ENCODE peak calls at places on chromosome 13, in seven cellular contexts. One of them, this sample, is unnamed.

GRCh38 chr13:98509271-98510155 is 67.4 kb downstream of the STK24 start:
- DNase-seq in IMR-90: peak
- DNase-seq in neuronal stem cell: no peak
- DNase-seq in H9: no peak
- DNase-seq in trophoblast cell: peak
- DNase-seq in mesenchymal stem cell: peak
- DNase-seq in H1: no peak
- DNase-seq in this sample: peak

GRCh38 chr13:47869780-47870179 is 131.3 kb downstream of the SUCLA2 start:
- DNase-seq in IMR-90: no peak
- DNase-seq in neuronal stem cell: no peak
- DNase-seq in H9: no peak
- DNase-seq in trophoblast cell: no peak
- DNase-seq in mesenchymal stem cell: no peak
- DNase-seq in H1: no peak
- DNase-seq in this sample: no peak

GRCh38 chr13:34817246-34817645 is 124.8 kb upstream of the NBEA start:
- DNase-seq in IMR-90: no peak
- DNase-seq in neuronal stem cell: no peak
- DNase-seq in H9: no peak
- DNase-seq in trophoblast cell: peak
- DNase-seq in mesenchymal stem cell: no peak
- DNase-seq in H1: no peak
- DNase-seq in this sample: no peak

GRCh38 chr13:38687246-38688229 is 661 bp downstream of the FREM2 start:
- DNase-seq in IMR-90: no peak
- DNase-seq in neuronal stem cell: no peak
- DNase-seq in H9: peak
- DNase-seq in trophoblast cell: peak
- DNase-seq in mesenchymal stem cell: peak
- DNase-seq in H1: peak
- DNase-seq in this sample: peak

GRCh38 chr13:35684432-35684831 is 207.9 kb upstream of the MAB21L1 start:
- DNase-seq in IMR-90: no peak
- DNase-seq in neuronal stem cell: no peak
- DNase-seq in H9: no peak
- DNase-seq in trophoblast cell: no peak
- DNase-seq in mesenchymal stem cell: no peak
- DNase-seq in H1: peak
- DNase-seq in this sample: no peak

GRCh38 chr13:31818236-31818635 is 78.9 kb downstream of the RXFP2 start:
- DNase-seq in IMR-90: no peak
- DNase-seq in neuronal stem cell: no peak
- DNase-seq in H9: no peak
- DNase-seq in trophoblast cell: no peak
- DNase-seq in mesenchymal stem cell: no peak
- DNase-seq in H1: no peak
- DNase-seq in this sample: no peak

GRCh38 chr13:97944396-97945029 is 9.0 kb upstream of the IPO5 start:
- DNase-seq in IMR-90: peak
- DNase-seq in neuronal stem cell: no peak
- DNase-seq in H9: no peak
- DNase-seq in trophoblast cell: no peak
- DNase-seq in mesenchymal stem cell: peak
- DNase-seq in H1: no peak
- DNase-seq in this sample: no peak

GRCh38 chr13:41811588-41812021 is 149.3 kb downstream of the VWA8 start:
- DNase-seq in IMR-90: no peak
- DNase-seq in neuronal stem cell: no peak
- DNase-seq in H9: no peak
- DNase-seq in trophoblast cell: peak
- DNase-seq in mesenchymal stem cell: no peak
- DNase-seq in H1: no peak
- DNase-seq in this sample: no peak

GRCh38 chr13:22871248-22871647 is 309.5 kb upstream of the SGCG start:
- DNase-seq in IMR-90: no peak
- DNase-seq in neuronal stem cell: no peak
- DNase-seq in H9: no peak
- DNase-seq in trophoblast cell: no peak
- DNase-seq in mesenchymal stem cell: no peak
- DNase-seq in H1: no peak
- DNase-seq in this sample: no peak

GRCh38 chr13:42211704-42212103 is 60.2 kb upstream of the AKAP11 start:
- DNase-seq in IMR-90: peak
- DNase-seq in neuronal stem cell: no peak
- DNase-seq in H9: no peak
- DNase-seq in trophoblast cell: no peak
- DNase-seq in mesenchymal stem cell: peak
- DNase-seq in H1: no peak
- DNase-seq in this sample: no peak

GRCh38 chr13:29845440-29846056 is 4.9 kb downstream of the UBL3 start:
- DNase-seq in IMR-90: peak
- DNase-seq in neuronal stem cell: no peak
- DNase-seq in H9: no peak
- DNase-seq in trophoblast cell: peak
- DNase-seq in mesenchymal stem cell: no peak
- DNase-seq in H1: no peak
- DNase-seq in this sample: no peak

GRCh38 chr13:62767473-62767872 is 1351.8 kb upstream of the PCDH20 start:
- DNase-seq in IMR-90: no peak
- DNase-seq in neuronal stem cell: no peak
- DNase-seq in H9: no peak
- DNase-seq in trophoblast cell: no peak
- DNase-seq in mesenchymal stem cell: no peak
- DNase-seq in H1: no peak
- DNase-seq in this sample: no peak

GRCh38 chr13:30892966-30893365 is 13.1 kb upstream of the MEDAG start:
- DNase-seq in IMR-90: peak
- DNase-seq in neuronal stem cell: no peak
- DNase-seq in H9: peak
- DNase-seq in trophoblast cell: peak
- DNase-seq in mesenchymal stem cell: peak
- DNase-seq in H1: peak
- DNase-seq in this sample: peak

GRCh38 chr13:101941095-101941777 is 460.6 kb downstream of the FGF14 start:
- DNase-seq in IMR-90: peak
- DNase-seq in neuronal stem cell: no peak
- DNase-seq in H9: no peak
- DNase-seq in trophoblast cell: peak
- DNase-seq in mesenchymal stem cell: peak
- DNase-seq in H1: no peak
- DNase-seq in this sample: no peak

GRCh38 chr13:38216181-38216580 is 133.5 kb upstream of the UFM1 start:
- DNase-seq in IMR-90: no peak
- DNase-seq in neuronal stem cell: no peak
- DNase-seq in H9: no peak
- DNase-seq in trophoblast cell: no peak
- DNase-seq in mesenchymal stem cell: no peak
- DNase-seq in H1: no peak
- DNase-seq in this sample: no peak

GRCh38 chr13:110409581-110409992 is 102.5 kb downstream of the COL4A2 start:
- DNase-seq in IMR-90: peak
- DNase-seq in neuronal stem cell: no peak
- DNase-seq in H9: no peak
- DNase-seq in trophoblast cell: peak
- DNase-seq in mesenchymal stem cell: peak
- DNase-seq in H1: no peak
- DNase-seq in this sample: no peak

GRCh38 chr13:73833331-73834070 is 300.7 kb downstream of the KLF12 start:
- DNase-seq in IMR-90: peak
- DNase-seq in neuronal stem cell: no peak
- DNase-seq in H9: no peak
- DNase-seq in trophoblast cell: no peak
- DNase-seq in mesenchymal stem cell: peak
- DNase-seq in H1: no peak
- DNase-seq in this sample: no peak

GRCh38 chr13:24670927-24671326 is 9.3 kb upstream of the ATP12A start:
- DNase-seq in IMR-90: no peak
- DNase-seq in neuronal stem cell: peak
- DNase-seq in H9: peak
- DNase-seq in trophoblast cell: peak
- DNase-seq in mesenchymal stem cell: peak
- DNase-seq in H1: no peak
- DNase-seq in this sample: peak

GRCh38 chr13:105821337-105821736 is 714.1 kb downstream of the EFNB2 start:
- DNase-seq in IMR-90: no peak
- DNase-seq in neuronal stem cell: no peak
- DNase-seq in H9: no peak
- DNase-seq in trophoblast cell: no peak
- DNase-seq in mesenchymal stem cell: no peak
- DNase-seq in H1: no peak
- DNase-seq in this sample: no peak

GRCh38 chr13:72127031-72127430 is 260.0 kb upstream of the DACH1 start:
- DNase-seq in IMR-90: no peak
- DNase-seq in neuronal stem cell: no peak
- DNase-seq in H9: no peak
- DNase-seq in trophoblast cell: peak
- DNase-seq in mesenchymal stem cell: no peak
- DNase-seq in H1: no peak
- DNase-seq in this sample: peak

GRCh38 chr13:34734932-34735331 is 207.1 kb upstream of the NBEA start:
- DNase-seq in IMR-90: no peak
- DNase-seq in neuronal stem cell: no peak
- DNase-seq in H9: no peak
- DNase-seq in trophoblast cell: peak
- DNase-seq in mesenchymal stem cell: no peak
- DNase-seq in H1: no peak
- DNase-seq in this sample: no peak

GRCh38 chr13:74573654-74574053 is 439.4 kb upstream of the KLF12 start:
- DNase-seq in IMR-90: no peak
- DNase-seq in neuronal stem cell: no peak
- DNase-seq in H9: peak
- DNase-seq in trophoblast cell: no peak
- DNase-seq in mesenchymal stem cell: no peak
- DNase-seq in H1: peak
- DNase-seq in this sample: peak

GRCh38 chr13:102606537-102607309 is 9.9 kb downstream of the TPP2 start:
- DNase-seq in IMR-90: no peak
- DNase-seq in neuronal stem cell: no peak
- DNase-seq in H9: no peak
- DNase-seq in trophoblast cell: peak
- DNase-seq in mesenchymal stem cell: no peak
- DNase-seq in H1: no peak
- DNase-seq in this sample: no peak

GRCh38 chr13:101706651-101707050 is 254.2 kb downstream of the ITGBL1 start:
- DNase-seq in IMR-90: peak
- DNase-seq in neuronal stem cell: no peak
- DNase-seq in H9: no peak
- DNase-seq in trophoblast cell: peak
- DNase-seq in mesenchymal stem cell: peak
- DNase-seq in H1: no peak
- DNase-seq in this sample: peak

GRCh38 chr13:104616990-104617389 is 1550.8 kb upstream of the SLC10A2 start:
- DNase-seq in IMR-90: no peak
- DNase-seq in neuronal stem cell: no peak
- DNase-seq in H9: no peak
- DNase-seq in trophoblast cell: no peak
- DNase-seq in mesenchymal stem cell: no peak
- DNase-seq in H1: no peak
- DNase-seq in this sample: no peak

DNA sequence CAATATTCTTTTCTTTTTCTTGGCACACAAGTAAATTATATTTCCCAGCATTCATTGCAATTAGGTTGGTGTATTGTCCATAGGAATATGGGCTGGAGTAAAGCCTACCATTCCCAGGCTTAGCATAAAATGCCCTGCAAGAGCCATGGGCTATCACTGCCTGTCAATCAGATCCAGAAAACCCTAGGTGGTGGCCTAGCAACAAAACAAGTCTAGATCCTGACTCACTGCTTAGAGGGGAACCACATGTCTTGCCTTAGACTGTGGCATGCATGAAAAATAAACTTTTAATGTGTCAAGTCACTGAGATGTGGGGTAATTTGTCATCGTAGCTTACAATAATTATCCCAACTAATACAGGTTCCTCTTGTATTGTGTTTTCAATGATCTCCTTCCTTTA is 16.2 kb downstream of the SOX21 start:
- DNase-seq in IMR-90: no peak
- DNase-seq in neuronal stem cell: no peak
- DNase-seq in H9: no peak
- DNase-seq in trophoblast cell: no peak
- DNase-seq in mesenchymal stem cell: no peak
- DNase-seq in H1: no peak
- DNase-seq in this sample: no peak
- H3K18ac ChIP-seq in IMR-90: no peak
- H3K18ac ChIP-seq in neuronal stem cell: no peak
- H3K18ac ChIP-seq in H9: no peak
- H3K18ac ChIP-seq in trophoblast cell: no peak
- H3K18ac ChIP-seq in mesenchymal stem cell: no peak
- H3K18ac ChIP-seq in H1: no peak
- H3K18ac ChIP-seq in this sample: no peak

GRCh38 chr13:21060827-21061076 is 634 bp downstream of the LATS2 start:
- DNase-seq in IMR-90: no peak
- DNase-seq in neuronal stem cell: no peak
- DNase-seq in H9: no peak
- DNase-seq in trophoblast cell: no peak
- DNase-seq in mesenchymal stem cell: no peak
- DNase-seq in H1: no peak
- DNase-seq in this sample: no peak
- H3K9ac ChIP-seq in IMR-90: peak
- H3K9ac ChIP-seq in neuronal stem cell: peak
- H3K9ac ChIP-seq in H9: peak
- H3K9ac ChIP-seq in trophoblast cell: peak
- H3K9ac ChIP-seq in mesenchymal stem cell: peak
- H3K9ac ChIP-seq in H1: peak
- H3K9ac ChIP-seq in this sample: peak

DNA sequence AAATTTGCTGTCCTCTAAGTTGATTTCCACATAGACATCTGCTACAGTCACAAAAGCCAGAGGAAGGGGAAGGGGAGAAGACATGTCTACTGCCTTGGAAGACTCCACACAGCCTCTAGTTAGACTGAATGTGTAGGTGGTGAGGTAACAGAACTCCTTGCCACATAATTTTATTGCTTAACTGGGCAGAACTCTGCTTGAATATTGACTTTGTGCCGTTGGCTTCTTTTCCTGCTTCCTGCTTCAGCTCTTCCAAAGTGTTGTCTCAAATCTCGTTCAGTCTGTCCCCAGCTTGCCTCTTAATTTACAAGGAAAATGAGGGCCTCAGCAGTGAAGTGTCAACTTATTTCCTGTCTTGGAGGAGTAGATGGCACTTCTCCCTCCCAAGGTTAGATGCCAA is 37.1 kb downstream of the ESD start:
- DNase-seq in IMR-90: no peak
- DNase-seq in neuronal stem cell: no peak
- DNase-seq in H9: no peak
- DNase-seq in trophoblast cell: no peak
- DNase-seq in mesenchymal stem cell: no peak
- DNase-seq in H1: no peak
- DNase-seq in this sample: no peak
- H3K27ac ChIP-seq in IMR-90: no peak
- H3K27ac ChIP-seq in neuronal stem cell: no peak
- H3K27ac ChIP-seq in H9: no peak
- H3K27ac ChIP-seq in trophoblast cell: no peak
- H3K27ac ChIP-seq in mesenchymal stem cell: no peak
- H3K27ac ChIP-seq in H1: no peak
- H3K27ac ChIP-seq in this sample: no peak

DNA sequence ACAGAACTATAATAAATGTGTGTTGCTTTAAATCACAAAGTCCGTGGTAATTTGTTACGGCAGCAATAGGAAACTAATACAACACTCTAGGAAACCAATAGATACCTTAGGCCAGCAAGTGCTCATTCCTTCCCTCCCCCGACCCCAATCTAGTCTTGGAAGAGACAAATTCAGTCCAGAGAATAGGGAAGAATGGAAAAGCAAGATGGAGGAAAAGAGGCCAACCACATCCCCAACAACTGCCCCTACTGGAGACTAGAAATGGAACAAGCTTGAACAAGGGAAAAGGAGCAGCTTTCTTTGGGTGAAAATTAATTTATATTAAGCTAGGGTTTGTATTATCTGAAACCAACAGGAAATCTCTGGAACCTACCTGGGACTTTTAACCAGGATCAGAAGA is 54.4 kb downstream of the DIAPH3 start:
- DNase-seq in IMR-90: no peak
- DNase-seq in neuronal stem cell: no peak
- DNase-seq in H9: no peak
- DNase-seq in trophoblast cell: no peak
- DNase-seq in mesenchymal stem cell: no peak
- DNase-seq in H1: no peak
- DNase-seq in this sample: no peak
- H3K18ac ChIP-seq in IMR-90: no peak
- H3K18ac ChIP-seq in neuronal stem cell: no peak
- H3K18ac ChIP-seq in H9: no peak
- H3K18ac ChIP-seq in trophoblast cell: no peak
- H3K18ac ChIP-seq in mesenchymal stem cell: no peak
- H3K18ac ChIP-seq in H1: no peak
- H3K18ac ChIP-seq in this sample: no peak